ENCODE peak calls at places on chromosomes 2 and 18, in four cellular contexts. O is posterior cingulate gyrus, W is lower lobe of right lung, P is HEK293T. V is an unnamed sample.

GRCh38 chr2:152453129-152453642 is 118.2 kb downstream of the FMNL2 start:
- DNase-seq in O (peak), W (no peak), P (no peak), V (no peak)

GRCh38 chr2:197628043-197628500 is 47.3 kb downstream of the RFTN2 start:
- DNase-seq in O (peak), W (no peak), P (no peak), V (peak)

GRCh38 chr18:26488417-26489009 is 59.8 kb downstream of the KCTD1 start:
- DNase-seq in O (no peak), W (no peak), P (peak), V (no peak)

GRCh38 chr2:232350804-232351685 is 27.5 kb upstream of the ALPP start:
- DNase-seq in O (peak), W (peak), P (no peak), V (no peak)

GRCh38 chr2:233821196-233821595 is 33.1 kb downstream of the HJURP start:
- DNase-seq in O (peak), W (no peak), P (no peak), V (no peak)

GRCh38 chr2:198916548-198916947 is 541.2 kb downstream of the SATB2 start:
- DNase-seq in O (no peak), W (no peak), P (no peak), V (no peak)

GRCh38 chr2:224524657-224525056 is 60.5 kb downstream of the CUL3 start:
- DNase-seq in O (no peak), W (no peak), P (no peak), V (no peak)

GRCh38 chr2:14778015-14778414 is 145.5 kb downstream of the LRATD1 start:
- DNase-seq in O (no peak), W (no peak), P (no peak), V (no peak)

GRCh38 chr2:41414486-41415230 is 633.2 kb upstream of the PKDCC start:
- DNase-seq in O (peak), W (no peak), P (peak), V (no peak)

GRCh38 chr2:75598572-75599155 is 37.9 kb upstream of the EVA1A start:
- DNase-seq in O (no peak), W (no peak), P (no peak), V (no peak)

GRCh38 chr18:53567935-53568574 is 656.4 kb downstream of the MBD2 start:
- DNase-seq in O (no peak), W (no peak), P (peak), V (peak)

GRCh38 chr2:9518163-9518562 is 37.5 kb downstream of the ADAM17 start:
- DNase-seq in O (no peak), W (no peak), P (no peak), V (no peak)

GRCh38 chr2:194867328-194867727 is 789.7 kb upstream of the SLC39A10 start:
- DNase-seq in O (no peak), W (no peak), P (no peak), V (no peak)

GRCh38 chr2:182280128-182280527 is 146.7 kb downstream of the PDE1A start:
- DNase-seq in O (no peak), W (no peak), P (no peak), V (no peak)

GRCh38 chr2:75595541-75596395 is 35.0 kb upstream of the EVA1A start:
- DNase-seq in O (no peak), W (no peak), P (no peak), V (no peak)

GRCh38 chr2:159753797-159754196 is 41.5 kb downstream of the MARCHF7 start:
- DNase-seq in O (no peak), W (no peak), P (no peak), V (no peak)

GRCh38 chr2:130912471-130912870 is 75.8 kb downstream of the ARHGEF4 start:
- DNase-seq in O (no peak), W (no peak), P (no peak), V (no peak)